ENCODE peak calls at places on chromosomes 6 and 20, in six cellular contexts. L is stomach, I is BJ, U is HCT116, B is tibial artery, W is heart left ventricle. P is an unnamed sample.

GRCh38 chr20:17014967-17015366 is 211.9 kb upstream of the PCSK2 start:
- DNase-seq in W (no peak), B (no peak), U (no peak), L (no peak), I (no peak), P (no peak)

GRCh38 chr6:26223677-26224546 is 136.7 kb downstream of the HFE start:
- DNase-seq in W (peak), I (peak), U (peak), L (peak), B (no peak), P (peak)

GRCh38 chr6:44020664-44021425 is 106.4 kb downstream of the MRPL14 start:
- DNase-seq in L (no peak), W (no peak), I (no peak), U (no peak), B (no peak), P (no peak)

GRCh38 chr6:165967768-165968408 is 199.8 kb downstream of the TBXT start:
- DNase-seq in I (no peak), W (no peak), B (no peak), U (no peak), L (no peak), P (no peak)

GRCh38 chr6:158328446-158328845 is 16.2 kb downstream of the TULP4 start:
- DNase-seq in I (no peak), U (no peak), L (no peak), B (no peak), W (no peak), P (no peak)

GRCh38 chr6:89895273-89895874 is 1.1 kb downstream of the GJA10 start:
- DNase-seq in B (no peak), U (no peak), I (no peak), L (no peak), W (no peak), P (no peak)

GRCh38 chr6:148470606-148471299 is 128.1 kb downstream of the SASH1 start:
- DNase-seq in L (no peak), W (no peak), B (no peak), I (no peak), U (no peak), P (no peak)

GRCh38 chr6:20366082-20366834 is 35.4 kb upstream of the E2F3 start:
- DNase-seq in U (no peak), B (no peak), I (no peak), L (no peak), W (no peak), P (no peak)

GRCh38 chr6:10407674-10408054 is 7.2 kb downstream of the TFAP2A start:
- DNase-seq in U (no peak), W (no peak), I (no peak), B (no peak), L (no peak), P (no peak)

GRCh38 chr6:10409766-10410209 is 5.1 kb downstream of the TFAP2A start:
- DNase-seq in U (no peak), B (no peak), I (no peak), W (no peak), L (no peak), P (no peak)

GRCh38 chr6:10410214-10410873 is 4.5 kb downstream of the TFAP2A start:
- DNase-seq in L (no peak), I (no peak), W (no peak), U (no peak), B (no peak), P (no peak)

GRCh38 chr6:10411131-10411914 is 3.6 kb downstream of the TFAP2A start:
- DNase-seq in B (no peak), I (no peak), L (no peak), U (no peak), W (no peak), P (no peak)

DNA sequence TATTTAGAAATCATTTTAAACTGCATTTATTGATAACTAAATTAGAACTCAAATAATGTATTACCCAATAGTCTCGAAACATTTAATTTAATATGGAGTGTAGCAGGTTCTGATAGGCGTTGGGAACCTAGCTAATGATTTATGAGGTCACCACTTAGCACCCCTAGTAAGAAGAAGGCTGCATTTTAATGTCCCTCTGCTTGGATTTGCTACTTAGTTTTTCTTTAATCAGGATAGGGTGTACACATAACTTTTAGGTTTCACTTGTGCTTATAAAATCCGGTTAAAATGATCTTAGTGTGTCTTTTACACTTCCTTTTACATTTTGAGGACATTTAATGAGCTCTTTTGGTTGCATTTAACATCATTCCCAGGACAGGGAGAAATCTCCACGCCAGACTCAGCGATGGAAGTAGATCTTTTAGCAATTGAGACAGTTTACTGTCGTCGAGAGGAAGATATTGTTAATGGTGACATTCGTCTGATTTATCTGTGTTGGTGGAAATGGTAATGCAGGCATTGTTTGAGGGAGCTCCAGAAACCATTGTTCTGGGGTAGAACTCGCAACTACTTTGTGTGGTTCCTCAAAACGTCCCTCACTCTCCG is 5.6 kb downstream of the TFAP2A start:
- DNase-seq in I (no peak), L (no peak), B (no peak), U (no peak), W (no peak), P (no peak)
- H3K4me3 ChIP-seq in I (peak), L (no peak), B (no peak), U (no peak), W (no peak), P (no peak)

DNA sequence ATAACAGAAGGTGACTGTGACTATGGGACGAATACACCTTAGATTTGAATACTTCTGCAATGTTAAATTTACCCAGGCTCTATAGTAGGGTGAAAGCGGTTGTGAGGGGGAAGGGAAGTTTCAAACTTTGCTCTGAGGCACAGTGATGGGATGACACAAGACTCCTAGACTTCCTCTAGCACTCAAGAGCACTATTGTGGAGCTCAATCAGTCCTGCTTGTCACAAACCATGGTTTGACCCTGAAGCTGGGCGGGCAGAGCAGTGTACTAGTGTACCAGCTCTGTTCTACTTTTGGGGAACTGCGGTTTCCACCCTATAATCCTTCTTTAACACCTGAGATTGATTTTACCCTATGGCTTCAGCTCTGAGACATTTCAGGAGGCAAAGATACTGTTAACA is 17.1 kb downstream of the TRIM27 start:
- DNase-seq in I (no peak), W (no peak), L (no peak), U (no peak), B (no peak), P (no peak)
- H3K4me3 ChIP-seq in I (no peak), W (no peak), L (no peak), U (no peak), B (no peak), P (no peak)

GRCh38 chr6:16836186-16836981 is 75.1 kb upstream of the ATXN1 start:
- DNase-seq in W (no peak), L (no peak), U (no peak), B (no peak), I (peak), P (no peak)

GRCh38 chr6:16840291-16840690 is 79.0 kb upstream of the ATXN1 start:
- DNase-seq in L (no peak), I (no peak), U (no peak), B (no peak), W (no peak), P (no peak)

GRCh38 chr6:16840725-16841124 is 79.5 kb upstream of the ATXN1 start:
- DNase-seq in B (no peak), U (no peak), W (no peak), L (no peak), I (no peak), P (no peak)

GRCh38 chr6:16839780-16840179 is 78.5 kb upstream of the ATXN1 start:
- DNase-seq in W (no peak), I (no peak), U (no peak), B (no peak), L (no peak), P (no peak)

DNA sequence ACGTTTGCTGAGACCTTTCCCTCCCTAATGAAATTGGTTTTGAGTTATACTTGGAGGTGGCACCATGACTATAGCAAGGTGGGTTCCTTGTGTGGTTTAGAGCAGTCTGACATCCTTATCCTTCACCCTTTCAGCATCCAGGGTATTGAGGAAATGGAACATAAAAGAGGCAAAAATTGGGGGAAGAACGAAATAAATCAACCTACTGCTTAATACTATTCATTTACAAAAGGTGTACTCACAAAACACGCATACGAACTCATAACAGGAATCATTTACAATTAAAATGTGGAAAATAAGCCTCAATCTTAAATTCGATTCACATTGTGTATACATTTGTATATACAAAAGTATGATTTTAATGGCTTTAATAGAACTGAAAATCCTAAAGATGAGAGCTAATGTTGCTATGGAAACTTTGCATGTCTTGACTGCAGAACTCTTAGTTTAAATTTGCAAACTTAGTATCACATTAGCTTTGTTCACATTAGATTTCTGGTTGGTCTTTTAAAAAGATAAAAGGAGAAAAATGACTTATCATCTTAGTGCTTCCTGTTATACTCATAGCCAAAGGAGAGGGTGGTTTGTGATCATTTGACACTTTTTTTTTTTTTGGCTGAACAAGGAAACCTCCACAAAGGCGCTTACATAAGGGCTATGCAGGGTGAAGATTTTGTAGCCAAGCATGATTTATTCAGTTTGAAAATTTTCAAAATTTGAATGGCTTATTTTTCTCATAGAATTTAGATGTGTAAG is 76.1 kb upstream of the ATXN1 start:
- DNase-seq in U (no peak), I (no peak), W (no peak), L (no peak), B (no peak), P (no peak)
- H3K4me3 ChIP-seq in U (no peak), I (no peak), W (peak), L (no peak), B (no peak), P (no peak)

GRCh38 chr20:43957392-43957791 is 42.7 kb downstream of the TOX2 start:
- DNase-seq in L (no peak), U (no peak), W (no peak), I (no peak), B (no peak), P (no peak)
- H3K4me3 ChIP-seq in L (no peak), U (no peak), W (no peak), I (no peak), B (no peak), P (no peak)

P was measured in lower lobe of right lung.